ENCODE peak calls at places on chromosomes 16 and 17, in ten cellular contexts. F, R, J, D, S, I, P, H, A and E are unnamed samples.

GRCh38 chr16:71356051-71356740 is 2.3 kb upstream of the CALB2 start:
- DNase-seq in F (no peak), R (no peak), J (no peak), D (no peak), S (no peak), I (no peak), P (no peak), H (no peak), A (no peak), E (no peak)

GRCh38 chr16:56972403-56972802 is 10.7 kb downstream of the CETP start:
- DNase-seq in F (no peak), R (no peak), J (no peak), D (no peak), S (no peak), I (no peak), P (no peak), H (no peak), A (no peak), E (no peak)

GRCh38 chr16:73170587-73170986 is 122.7 kb upstream of the ZFHX3 start:
- DNase-seq in F (no peak), R (no peak), J (no peak), D (no peak), S (no peak), I (peak; percentile 35), P (no peak), H (no peak), A (no peak), E (no peak)

GRCh38 chr16:55379876-55380390 is 55.9 kb downstream of the IRX6 start:
- DNase-seq in F (no peak), R (no peak), J (no peak), D (no peak), S (no peak), I (no peak), P (no peak), H (no peak), A (no peak), E (no peak)

GRCh38 chr16:48537909-48538745 is 71.9 kb downstream of the N4BP1 start:
- DNase-seq in F (no peak), R (no peak), J (peak; percentile 66), D (peak; percentile 77), S (no peak), I (peak; percentile 81), P (no peak), H (no peak), A (no peak), E (peak; percentile 82)

GRCh38 chr17:17666111-17666714 is 15.0 kb upstream of the RAI1 start:
- DNase-seq in F (no peak), R (no peak), J (no peak), D (no peak), S (no peak), I (no peak), P (no peak), H (no peak), A (no peak), E (no peak)

GRCh38 chr17:68849673-68850260 is 105.4 kb downstream of the ABCA8 start:
- DNase-seq in F (no peak), R (no peak), J (no peak), D (no peak), S (no peak), I (no peak), P (peak; percentile 80), H (no peak), A (no peak), E (no peak)

GRCh38 chr16:19815418-19815817 is 69.2 kb downstream of the GPRC5B start:
- DNase-seq in F (no peak), R (no peak), J (no peak), D (no peak), S (no peak), I (no peak), P (no peak), H (no peak), A (no peak), E (no peak)

GRCh38 chr17:38415250-38416194 is 12.7 kb upstream of the ARHGAP23 start:
- DNase-seq in F (no peak), R (peak; percentile 86), J (no peak), D (peak; percentile 86), S (no peak), I (no peak), P (no peak), H (no peak), A (no peak), E (peak; percentile 68)

GRCh38 chr17:75147878-75148546 is 6.3 kb downstream of the JPT1 start:
- DNase-seq in F (no peak), R (no peak), J (no peak), D (peak; percentile 27), S (no peak), I (no peak), P (no peak), H (no peak), A (no peak), E (no peak)

GRCh38 chr17:75146597-75146996 is 7.7 kb downstream of the JPT1 start:
- DNase-seq in F (no peak), R (no peak), J (no peak), D (no peak), S (no peak), I (no peak), P (no peak), H (no peak), A (no peak), E (no peak)

GRCh38 chr17:75142236-75142971 is 10.9 kb upstream of the NT5C start:
- DNase-seq in F (no peak), R (no peak), J (no peak), D (no peak), S (no peak), I (no peak), P (no peak), H (no peak), A (no peak), E (no peak)

DNA sequence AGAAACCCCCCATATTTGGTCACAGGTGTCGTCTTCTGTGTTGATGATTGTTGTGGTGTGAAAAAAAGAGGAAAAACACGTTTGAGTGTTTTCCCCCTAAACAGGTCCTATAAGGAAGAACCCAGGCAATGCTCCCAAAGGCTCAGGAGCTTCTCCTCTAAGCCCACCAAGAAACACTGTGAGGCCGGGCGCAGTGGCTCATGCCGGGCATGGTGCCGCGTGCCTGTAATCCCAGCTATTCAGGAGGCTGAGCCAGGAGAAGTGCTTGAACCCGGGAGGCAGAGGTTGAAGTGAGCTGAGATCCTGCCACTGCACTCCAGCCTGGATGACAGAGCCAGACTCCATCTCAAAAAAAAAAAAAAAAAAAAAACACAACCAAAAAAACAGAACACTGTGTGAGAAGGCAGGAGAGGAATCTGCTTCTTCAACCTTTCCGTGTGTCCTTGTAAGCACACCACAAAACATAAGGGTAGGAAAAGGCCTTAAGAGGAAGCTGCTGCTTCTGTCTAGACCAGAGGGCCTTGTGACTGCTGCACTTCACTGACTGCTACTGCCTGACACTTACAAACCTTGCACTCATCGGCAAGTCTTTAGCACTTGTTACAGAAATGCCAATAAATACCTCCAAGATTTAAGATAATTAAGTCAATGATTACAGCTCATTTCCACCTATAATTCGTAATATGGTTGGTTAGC is 9.3 kb downstream of the JPT1 start:
- DNase-seq in F (no peak), R (no peak), J (no peak), D (no peak), S (no peak), I (no peak), P (no peak), H (no peak), A (no peak), E (no peak)
- H3K4me3 ChIP-seq in F (no peak overlapping the region), R (no peak overlapping the region), J (no peak overlapping the region), D (no peak overlapping the region), S (no peak overlapping the region), I (no peak overlapping the region), P (no peak overlapping the region), H (no peak overlapping the region), A (no peak overlapping the region), E (no peak overlapping the region)

GRCh38 chr16:23068337-23068736 is 80.9 kb downstream of the USP31 start:
- DNase-seq in F (no peak), R (no peak), J (no peak), D (no peak), S (no peak), I (no peak), P (no peak), H (no peak), A (no peak), E (no peak)
- H3K4me3 ChIP-seq in F (no peak overlapping the region), R (no peak overlapping the region), J (no peak overlapping the region), D (no peak overlapping the region), S (no peak overlapping the region), I (no peak overlapping the region), P (no peak overlapping the region), H (no peak overlapping the region), A (no peak overlapping the region), E (no peak overlapping the region)

GRCh38 chr16:64391009-64391663 is 730.7 kb downstream of the CDH11 start:
- DNase-seq in F (no peak), R (no peak), J (no peak), D (no peak), S (no peak), I (no peak), P (no peak), H (no peak), A (no peak), E (no peak)
- H3K4me3 ChIP-seq in F (no peak overlapping the region), R (no peak overlapping the region), J (peak overlapping the region; percentile 18), D (no peak overlapping the region), S (no peak overlapping the region), I (no peak overlapping the region), P (no peak overlapping the region), H (no peak overlapping the region), A (no peak overlapping the region), E (no peak overlapping the region)

GRCh38 chr17:80323982-80324381 is 63.3 kb downstream of the RNF213 start:
- DNase-seq in F (no peak), R (no peak), J (no peak), D (no peak), S (no peak), I (no peak), P (no peak), H (no peak), A (no peak), E (no peak)

GRCh38 chr17:80328620-80329380 is 68.1 kb downstream of the RNF213 start:
- DNase-seq in F (no peak), R (no peak), J (no peak), D (peak; percentile 57), S (no peak), I (no peak), P (no peak), H (no peak), A (no peak), E (no peak)

GRCh38 chr17:80331820-80332219 is 71.2 kb downstream of the RNF213 start:
- DNase-seq in F (no peak), R (no peak), J (no peak), D (peak; percentile 4), S (no peak), I (no peak), P (no peak), H (no peak), A (no peak), E (no peak)

GRCh38 chr17:80330276-80330675 is 69.6 kb downstream of the RNF213 start:
- DNase-seq in F (no peak), R (no peak), J (no peak), D (peak; percentile 48), S (no peak), I (no peak), P (no peak), H (no peak), A (no peak), E (peak; percentile 58)

GRCh38 chr17:80327518-80327917 is 66.9 kb downstream of the RNF213 start:
- DNase-seq in F (no peak), R (no peak), J (no peak), D (peak; percentile 50), S (no peak), I (no peak), P (no peak), H (no peak), A (no peak), E (no peak)
- H3K4me3 ChIP-seq in F (no peak overlapping the region), R (no peak overlapping the region), J (no peak overlapping the region), D (no peak overlapping the region), S (no peak overlapping the region), I (no peak overlapping the region), P (no peak overlapping the region), H (no peak overlapping the region), A (no peak overlapping the region), E (no peak overlapping the region)